ENCODE peak calls at places on chromosomes 16 and 17, in seven cellular contexts. W is stimulated activated CD4-positive, alpha-beta T cell treated with anti-CD3 and anti-CD28 coated beads, TNF-alpha, amount 100 ng/mL, for 48 hours; Q is HuH-7.5; I is iris pigment epithelial cell; C is EH; N is GM03348; L is mucosa of gallbladder. P is an unnamed sample.
A peak's percentile ranks its signal among the peaks of the same experiment; 100 is the strongest.

GRCh38 chr17:3659541-3660111 is 8.8 kb downstream of the TAX1BP3 start:
- DNase-seq in W (no peak), Q (no peak), I (peak; percentile 83), C (peak; percentile 91), N (peak; percentile 96), L (peak; percentile 58), P (peak; percentile 80)

GRCh38 chr16:89890200-89890599 is 16.8 kb downstream of the TCF25 start:
- DNase-seq in W (peak; percentile 35), Q (no peak), I (no peak), C (no peak), N (no peak), L (no peak), P (no peak)

GRCh38 chr17:69460963-69461922 is 46.7 kb downstream of the MAP2K6 start:
- DNase-seq in W (no peak), Q (no peak), I (no peak), C (no peak), N (no peak), L (no peak), P (no peak)

GRCh38 chr17:22265807-22266206 is 573.5 kb downstream of the KCNJ18 start:
- DNase-seq in W (no peak), Q (no peak), I (no peak), C (no peak), N (no peak), L (no peak), P (no peak)

GRCh38 chr16:16092925-16093624 is 130.2 kb downstream of the ABCC6 start:
- DNase-seq in W (no peak), Q (no peak), I (peak; percentile 52), C (peak; percentile 15), N (no peak), L (no peak), P (no peak)

GRCh38 chr16:89646906-89647305 is 10.6 kb downstream of the CHMP1A start:
- DNase-seq in W (no peak), Q (no peak), I (no peak), C (no peak), N (no peak), L (no peak), P (no peak)

GRCh38 chr17:4934173-4934979 is 2.3 kb downstream of the GP1BA start:
- DNase-seq in W (no peak), Q (no peak), I (peak; percentile 45), C (peak; percentile 59), N (peak; percentile 60), L (no peak), P (peak; percentile 57)

GRCh38 chr16:81831722-81832126 is 52.6 kb downstream of the PLCG2 start:
- DNase-seq in W (peak; percentile 19), Q (no peak), I (peak; percentile 12), C (peak; percentile 4), N (no peak), L (peak; percentile 39), P (no peak)

P was measured in HCEC 1CT.